ENCODE peak calls at places on chromosomes 12 and 14, in four cellular contexts. Q is endothelial cell, G is cerebellum, Y is neural crest cell. U is an unnamed sample.

GRCh38 chr14:72924332-72924731 is 1.9 kb upstream of the DCAF4 start:
- DNase-seq in Y (no peak), Q (no peak), G (no peak), U (no peak)

GRCh38 chr12:6096527-6096926 is 27.9 kb downstream of the VWF start:
- DNase-seq in Y (no peak), Q (no peak), G (no peak), U (no peak)

GRCh38 chr14:53391631-53392030 is 238.5 kb upstream of the DDHD1 start:
- DNase-seq in G (no peak), Y (no peak), Q (no peak), U (no peak)

GRCh38 chr12:86331012-86331411 is 74.8 kb upstream of the MGAT4C start:
- DNase-seq in Q (no peak), G (no peak), Y (no peak), U (no peak)

GRCh38 chr12:70719672-70720420 is 82.6 kb upstream of the PTPRB start:
- DNase-seq in Q (peak), G (no peak), Y (peak), U (peak)

GRCh38 chr12:20370001-20370381 is 1.7 kb downstream of the PDE3A start:
- DNase-seq in Q (peak), Y (peak), G (peak), U (no peak)

GRCh38 chr14:67738740-67739504 is 37.2 kb downstream of the RDH12 start:
- DNase-seq in Q (no peak), G (no peak), Y (no peak), U (no peak)

GRCh38 chr12:117743746-117744145 is 225.0 kb downstream of the KSR2 start:
- DNase-seq in G (peak), Y (no peak), Q (no peak), U (no peak)

GRCh38 chr14:80024417-80024816 is 186.9 kb downstream of the DIO2 start:
- DNase-seq in Q (no peak), G (no peak), Y (no peak), U (no peak)

GRCh38 chr12:67741234-67741633 is 92.7 kb downstream of the DYRK2 start:
- DNase-seq in Y (no peak), G (no peak), Q (no peak), U (no peak)

GRCh38 chr12:89695100-89695499 is 13.5 kb downstream of the ATP2B1 start:
- DNase-seq in G (no peak), Q (no peak), Y (no peak), U (no peak)

GRCh38 chr12:24997970-24998582 is 49.2 kb upstream of the BCAT1 start:
- DNase-seq in G (no peak), Y (no peak), Q (no peak), U (no peak)

GRCh38 chr12:94793191-94793595 is 142.8 kb upstream of the TMCC3 start:
- DNase-seq in Y (no peak), G (no peak), Q (no peak), U (no peak)